ENCODE peak calls at places on chromosomes 13 and 19, in four cellular contexts. X is Peyer's patch, N is kidney epithelial cell, D is tibial artery. P is an unnamed sample.

GRCh38 chr19:29680447-29680846 is 15.2 kb downstream of the PLEKHF1 start:
- DNase-seq in D (no peak), X (peak; percentile 95), N (no peak), P (no peak)

GRCh38 chr19:29079331-29079730 is 133.6 kb downstream of the UQCRFS1 start:
- DNase-seq in X (no peak), D (no peak), N (no peak), P (no peak)

GRCh38 chr13:85512421-85512820 is 286.8 kb downstream of the SLITRK6 start:
- DNase-seq in X (no peak), D (no peak), N (no peak), P (no peak)

GRCh38 chr19:19271828-19272599 is 1.1 kb downstream of the TM6SF2 start:
- DNase-seq in X (peak; percentile 79), N (no peak), D (no peak), P (peak; percentile 24)

GRCh38 chr19:34500656-34501120 is 19.1 kb downstream of the WTIP start:
- DNase-seq in X (peak; percentile 45), N (no peak), D (peak; percentile 20), P (peak; percentile 28)

GRCh38 chr13:93915269-93915809 is 564.1 kb downstream of the DCT start:
- DNase-seq in X (no peak), D (no peak), N (no peak), P (no peak)

GRCh38 chr13:97256343-97256783 is 34.2 kb downstream of the MBNL2 start:
- DNase-seq in N (peak; percentile 70), D (no peak), X (no peak), P (no peak)

GRCh38 chr13:100547805-100548204 is 40.8 kb downstream of the GGACT start:
- DNase-seq in D (no peak), X (no peak), N (no peak), P (no peak)

GRCh38 chr19:35518313-35518712 is 4.9 kb upstream of the DMKN start:
- DNase-seq in D (no peak), X (no peak), N (peak; percentile 58), P (no peak)

GRCh38 chr13:40648841-40649240 is 17.6 kb downstream of the FOXO1 start:
- DNase-seq in X (no peak), D (no peak), N (no peak), P (no peak)

GRCh38 chr13:58994077-58994476 is 1169.7 kb downstream of the DIAPH3 start:
- DNase-seq in D (no peak), X (no peak), N (no peak), P (no peak)

GRCh38 chr13:86932935-86933334 is 738.2 kb upstream of the SLITRK5 start:
- DNase-seq in N (no peak), D (no peak), X (no peak), P (no peak)

GRCh38 chr13:51534075-51534817 is 50.0 kb upstream of the WDFY2 start:
- DNase-seq in D (peak; percentile 70), X (peak; percentile 62), N (no peak), P (no peak)

GRCh38 chr13:33764716-33765115 is 53.2 kb upstream of the RFC3 start:
- DNase-seq in D (no peak), X (no peak), N (no peak), P (no peak)

GRCh38 chr19:53906211-53907192 is 2.6 kb upstream of the CACNG7 start:
- DNase-seq in N (no peak), X (peak; percentile 67), D (no peak), P (peak; percentile 91)

GRCh38 chr19:3387645-3388589 is 21.5 kb downstream of the NFIC start:
- DNase-seq in N (no peak), D (peak; percentile 85), X (peak; percentile 83), P (no peak)
- TF ChIP-seq CTCF in N (no peak), D (peak; percentile 6), X (peak; percentile 15), P (no peak)

GRCh38 chr19:2478756-2479555 is 3.0 kb downstream of the GADD45B start:
- DNase-seq in N (no peak), D (peak; percentile 89), X (peak; percentile 90), P (peak; percentile 70)
- TF ChIP-seq CTCF in N (no peak), D (no peak), X (no peak), P (no peak)

GRCh38 chr13:22569830-22570229 is 610.9 kb upstream of the SGCG start:
- DNase-seq in N (no peak), D (no peak), X (no peak), P (no peak)
- TF ChIP-seq CTCF in N (no peak), D (no peak), X (no peak), P (no peak)

GRCh38 chr19:37902668-37903067 is 3.7 kb downstream of the WDR87 start:
- DNase-seq in D (peak; percentile 57), X (peak; percentile 94), N (peak; percentile 39), P (peak; percentile 80)
- TF ChIP-seq CTCF in D (peak; percentile 49), X (peak; percentile 85), N (peak; percentile 88), P (peak; percentile 88)

DNA sequence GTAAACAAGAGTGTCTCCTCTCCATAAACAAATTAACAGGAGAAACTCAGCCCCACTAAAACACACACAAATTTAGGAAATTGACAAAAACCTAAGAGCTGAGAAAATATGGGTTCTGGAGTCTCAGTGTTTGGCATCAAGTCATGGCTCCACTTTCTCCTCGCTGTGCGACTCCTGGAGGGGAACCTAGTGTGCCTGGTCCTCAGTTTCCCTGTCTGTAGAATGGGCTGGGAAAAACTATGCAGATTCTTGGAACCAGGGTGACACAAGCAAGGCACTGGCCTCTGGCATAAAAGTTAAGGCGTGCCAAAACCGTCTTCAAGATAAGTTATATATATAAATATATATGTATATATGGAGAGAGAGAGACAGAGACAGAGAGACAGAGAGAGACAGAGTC is 83.9 kb downstream of the INSR start:
- DNase-seq in X (no peak), D (no peak), N (no peak), P (no peak)
- TF ChIP-seq CTCF in X (no peak), D (no peak), N (no peak), P (no peak)

GRCh38 chr13:66489586-66489985 is 740.5 kb downstream of the PCDH9 start:
- DNase-seq in N (no peak), X (no peak), D (no peak), P (no peak)

GRCh38 chr13:66491241-66491640 is 738.9 kb downstream of the PCDH9 start:
- DNase-seq in D (no peak), N (no peak), X (no peak), P (no peak)

GRCh38 chr13:66489172-66489571 is 741.0 kb downstream of the PCDH9 start:
- DNase-seq in X (no peak), D (no peak), N (no peak), P (no peak)

GRCh38 chr13:66492479-66492878 is 737.7 kb downstream of the PCDH9 start:
- DNase-seq in D (no peak), X (no peak), N (no peak), P (no peak)
- TF ChIP-seq CTCF in D (no peak), X (no peak), N (no peak), P (no peak)

DNA sequence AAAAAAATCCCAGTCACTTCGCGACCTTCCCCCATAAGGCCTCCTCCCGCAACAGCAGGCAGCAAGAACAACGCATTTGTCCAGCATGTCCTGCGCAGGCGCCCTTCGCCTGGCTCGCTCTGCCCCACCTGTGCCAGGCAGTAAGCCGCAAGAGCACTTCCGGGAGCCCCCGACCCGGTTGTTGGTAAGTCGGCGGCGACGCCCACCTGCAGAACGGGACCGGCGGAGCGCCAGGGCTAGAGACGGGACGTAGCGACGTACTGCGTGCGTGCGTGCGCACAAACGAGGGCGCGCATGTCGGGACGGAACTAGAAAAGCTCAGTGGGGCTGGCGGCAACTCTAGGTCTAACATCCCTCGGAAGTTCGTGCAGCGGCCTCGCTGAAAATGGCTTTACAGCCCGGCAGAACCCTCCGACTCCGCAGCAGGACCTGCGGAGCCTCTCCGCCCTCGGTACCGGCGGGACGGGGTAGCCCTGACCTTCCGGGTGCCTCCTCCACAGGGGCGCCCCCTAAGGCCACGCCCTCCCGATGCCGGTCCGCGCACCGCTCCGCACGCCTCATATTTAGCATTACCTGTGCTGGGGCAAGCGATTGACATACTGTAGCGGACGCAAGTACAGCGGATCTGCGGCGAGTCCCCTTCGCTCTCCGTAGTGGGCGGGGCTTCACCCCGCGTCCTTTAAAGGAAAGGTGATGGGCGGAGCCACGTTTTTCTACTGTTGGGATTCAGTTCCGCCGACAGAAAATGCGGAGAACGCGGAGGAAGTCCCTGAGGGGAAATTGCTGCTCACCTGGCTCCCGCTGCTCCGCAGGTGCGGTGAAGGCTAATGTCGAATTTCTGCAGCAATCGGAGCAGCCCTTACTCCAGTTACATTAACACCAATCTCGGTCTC is at the start of gene MTIF3:
- DNase-seq in D (peak; percentile 92), X (peak; percentile 99), N (peak; percentile 83), P (peak; percentile 93)
- TF ChIP-seq CTCF in D (peak; percentile 8), X (peak; percentile 21), N (no peak), P (no peak)

P was measured in GM13977.